ENCODE peak calls at places on chromosomes 7 and 10, in four cellular contexts. R is esophagus muscularis mucosa, V is neural progenitor cell, S is bronchial epithelial cell. U is an unnamed sample.

GRCh38 chr10:115402690-115403089 is 309.5 kb downstream of the ATRNL1 start:
- DNase-seq in R (no peak), S (peak; percentile 59), V (no peak), U (no peak)

GRCh38 chr7:113339661-113340060 is 221.3 kb upstream of the SMIM30 start:
- DNase-seq in V (no peak), R (no peak), S (no peak), U (no peak)

GRCh38 chr7:152882576-152883310 is 123.2 kb downstream of the ACTR3B start:
- DNase-seq in R (no peak), V (no peak), S (no peak), U (no peak)

GRCh38 chr10:30114871-30115270 is 55.5 kb upstream of the JCAD start:
- DNase-seq in V (peak; percentile 32), S (peak; percentile 21), R (no peak), U (no peak)

GRCh38 chr7:113013761-113014449 is 72.7 kb downstream of the GPR85 start:
- DNase-seq in S (peak; percentile 89), R (no peak), V (no peak), U (no peak)

GRCh38 chr10:66362522-66362921 is 563.3 kb upstream of the LRRTM3 start:
- DNase-seq in V (no peak), S (no peak), R (no peak), U (no peak)

GRCh38 chr10:48505394-48506112 is 99.3 kb downstream of the ARHGAP22 start:
- DNase-seq in V (no peak), S (no peak), R (peak; percentile 55), U (peak; percentile 24)

GRCh38 chr10:77866598-77866997 is 60.0 kb downstream of the DLG5 start:
- DNase-seq in V (no peak), R (no peak), S (no peak), U (no peak)

GRCh38 chr10:100653957-100654834 is 91.2 kb upstream of the PAX2 start:
- DNase-seq in S (no peak), R (no peak), V (peak; percentile 79), U (peak; percentile 73)

GRCh38 chr10:131636841-131637724 is 263.7 kb upstream of the PPP2R2D start:
- DNase-seq in S (no peak), R (peak; percentile 70), V (no peak), U (no peak)

GRCh38 chr7:665251-665650 is 61.2 kb upstream of the DNAAF5 start:
- DNase-seq in S (no peak), V (no peak), R (no peak), U (no peak)

GRCh38 chr7:52273685-52274610 is 761.5 kb upstream of the POM121L12 start:
- DNase-seq in V (no peak), R (peak; percentile 84), S (no peak), U (no peak)

GRCh38 chr7:5217851-5218331 is 27.9 kb downstream of the WIPI2 start:
- DNase-seq in V (no peak), S (no peak), R (no peak), U (no peak)

GRCh38 chr7:76333388-76334101 is 25.2 kb downstream of the YWHAG start:
- DNase-seq in R (no peak), V (no peak), S (no peak), U (no peak)

GRCh38 chr10:74585231-74586087 is 240.9 kb upstream of the KAT6B start:
- DNase-seq in R (no peak), V (peak; percentile 32), S (no peak), U (peak; percentile 54)

GRCh38 chr7:155464183-155464582 is 6.3 kb downstream of the EN2 start:
- DNase-seq in V (no peak), S (no peak), R (no peak), U (no peak)

GRCh38 chr10:31467791-31468535 is 148.9 kb downstream of the ZEB1 start:
- DNase-seq in S (peak; percentile 68), R (no peak), V (peak; percentile 4), U (peak; percentile 9)

GRCh38 chr7:1809601-1810258 is 139.7 kb downstream of the ELFN1 start:
- DNase-seq in S (no peak), R (peak; percentile 66), V (no peak), U (no peak)

GRCh38 chr7:74138334-74138867 is 35.8 kb upstream of the EIF4H start:
- DNase-seq in S (no peak), V (peak; percentile 16), R (no peak), U (no peak)

DNA sequence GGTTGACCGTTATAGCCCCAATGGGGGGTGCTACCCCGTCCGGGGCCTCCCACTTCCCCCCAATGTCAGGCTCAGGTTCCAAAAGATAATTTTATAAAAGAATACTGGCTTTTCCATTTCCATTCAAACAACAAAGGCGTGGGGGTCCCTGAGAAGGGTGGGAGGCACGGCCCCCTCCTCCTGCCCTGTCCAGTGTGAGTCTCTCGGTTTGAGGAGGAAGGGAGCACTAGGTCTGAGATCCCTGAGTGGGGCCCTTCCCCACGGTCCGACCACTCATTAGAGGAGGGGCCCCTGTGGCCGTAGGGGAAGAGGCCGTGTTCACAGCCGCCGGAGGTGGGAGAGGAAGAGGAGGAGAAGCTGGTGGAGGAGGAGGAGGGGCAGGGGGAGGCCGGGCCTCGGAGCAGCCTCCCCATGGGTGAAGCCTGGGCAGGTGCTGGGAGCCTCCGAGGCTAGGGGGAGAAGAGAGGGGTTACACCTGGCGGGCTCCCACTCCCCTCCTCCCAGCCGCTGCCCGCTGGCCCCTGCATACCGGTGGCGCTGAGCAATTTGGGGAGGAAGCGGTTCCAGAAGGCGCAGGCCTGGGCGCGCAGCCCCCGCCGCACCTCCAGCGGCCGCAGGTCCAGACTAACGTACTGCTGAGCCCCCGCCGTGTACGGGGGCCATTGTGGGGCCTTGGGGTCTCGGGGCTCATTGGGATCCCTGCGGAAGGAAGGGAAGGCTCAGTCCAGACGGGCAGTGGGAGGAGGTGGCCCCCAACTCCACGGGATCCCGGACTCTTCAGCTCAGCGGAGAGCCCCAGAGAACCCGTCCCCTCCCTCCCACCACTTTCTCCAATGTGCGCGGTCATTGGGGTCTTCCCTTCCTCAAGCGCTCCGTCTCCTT is 1.4 kb upstream of the UFSP1 start:
- DNase-seq in V (peak; percentile 45), S (no peak), R (no peak), U (no peak)
- H3K4me3 ChIP-seq in V (peak overlapping the region; percentile 69), S (peak overlapping the region; percentile 51), R (peak overlapping the region; percentile 87), U (peak overlapping the region; percentile 62)

GRCh38 chr7:50317221-50317678 is 12.7 kb downstream of the IKZF1 start:
- DNase-seq in R (no peak), S (no peak), V (no peak), U (no peak)
- TF ChIP-seq CTCF in R (no peak), S (no peak), V (no peak), U (no peak)

DNA sequence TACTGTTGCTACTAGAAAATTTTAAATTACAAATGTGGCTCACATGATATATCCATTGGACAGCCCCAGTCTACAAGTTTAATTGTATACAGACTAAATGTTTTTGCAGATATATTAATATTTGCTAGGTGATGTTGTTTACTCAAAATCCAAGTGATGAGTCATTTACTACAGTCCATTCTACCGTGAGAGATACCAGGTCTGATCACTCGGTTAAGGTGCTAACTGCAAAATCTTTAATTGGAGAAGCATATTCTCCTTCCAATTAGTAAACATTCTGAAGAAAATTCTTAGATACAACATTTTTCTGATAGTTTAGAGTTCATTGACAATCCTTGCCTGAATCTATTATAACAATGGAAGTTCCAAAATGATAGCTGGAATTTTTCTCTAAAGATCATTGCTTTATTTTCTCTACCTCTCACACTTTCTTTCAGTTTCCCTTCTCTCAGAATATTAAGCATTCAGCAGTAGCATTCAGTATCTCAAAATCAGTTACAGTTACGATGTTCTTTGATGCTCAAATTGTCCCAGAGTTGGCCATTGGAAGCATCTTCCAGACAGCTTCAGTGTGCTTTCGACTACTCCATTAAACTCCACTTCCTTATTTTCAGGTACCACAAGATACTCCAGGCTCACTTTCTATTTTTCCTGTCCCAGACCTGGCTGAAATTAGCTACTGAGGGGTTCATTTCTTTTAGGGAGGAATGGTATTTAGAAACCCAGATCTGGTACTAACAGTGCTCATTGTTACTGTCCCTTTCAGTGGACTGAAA is 2.3 kb downstream of the ABCB1 start:
- DNase-seq in R (no peak), V (no peak), S (no peak), U (no peak)
- H3K27me3 ChIP-seq in R (no peaks in the 10 kb centered on the region), V (peaks cover 85% of the 10 kb centered on the region), S (peaks cover 5% of the 10 kb centered on the region), U (no peaks in the 10 kb centered on the region)

GRCh38 chr10:45370202-45370955 is 3.6 kb upstream of the ALOX5 start:
- DNase-seq in S (no peak), V (no peak), R (no peak), U (no peak)
- H3K4me3 ChIP-seq in S (no peak overlapping the region), V (no peak overlapping the region), R (no peak overlapping the region), U (no peak overlapping the region)